ENCODE peak calls at places on chromosomes 16 and 17, in six cellular contexts. R is sigmoid colon, T is K562, U is mesenchymal stem cell, W is mesendoderm, S is PC-9. Y is an unnamed sample.

GRCh38 chr17:40515491-40516041 is 14.1 kb upstream of the TNS4 start:
- DNase-seq in R (peak; percentile 24), W (peak; percentile 89), S (no peak), U (no peak), T (no peak), Y (no peak)

GRCh38 chr16:82136956-82137818 is 32.8 kb downstream of the MPHOSPH6 start:
- DNase-seq in S (no peak), U (no peak), R (no peak), W (no peak), T (no peak), Y (no peak)

GRCh38 chr17:9028632-9029570 is 7.6 kb downstream of the NTN1 start:
- DNase-seq in T (no peak), U (no peak), W (no peak), S (no peak), R (no peak), Y (no peak)

GRCh38 chr17:38341035-38341721 is 2.6 kb downstream of the GPR179 start:
- DNase-seq in U (peak; percentile 12), S (no peak), R (peak; percentile 76), T (no peak), W (peak; percentile 66), Y (peak; percentile 33)

GRCh38 chr17:350706-351435 is 1.7 kb downstream of the RPH3AL start:
- DNase-seq in W (peak; percentile 73), R (peak; percentile 93), T (no peak), U (peak; percentile 68), S (peak; percentile 75), Y (no peak)

GRCh38 chr16:80015566-80015965 is 415.0 kb upstream of the MAF start:
- DNase-seq in T (no peak), S (peak; percentile 57), R (no peak), U (peak; percentile 28), W (no peak), Y (no peak)

GRCh38 chr16:67482260-67482924 is 955 bp downstream of the AGRP start:
- DNase-seq in R (no peak), T (no peak), U (no peak), S (no peak), W (no peak), Y (peak; percentile 81)

GRCh38 chr16:78509965-78510364 is 410.5 kb downstream of the WWOX start:
- DNase-seq in T (no peak), S (no peak), W (no peak), U (no peak), R (no peak), Y (no peak)

GRCh38 chr16:89925596-89926079 is 2.5 kb downstream of the TUBB3 start:
- DNase-seq in R (no peak), S (no peak), W (peak; percentile 58), T (no peak), U (peak; percentile 61), Y (no peak)

GRCh38 chr17:3860939-3861338 is 14.9 kb upstream of the NCBP3 start:
- DNase-seq in S (no peak), W (no peak), R (no peak), T (no peak), U (no peak), Y (no peak)

GRCh38 chr16:56610017-56610608 is 1.7 kb downstream of the MT2A start:
- DNase-seq in W (peak; percentile 32), U (peak; percentile 96), R (peak; percentile 83), T (no peak), S (peak; percentile 72), Y (peak; percentile 72)

GRCh38 chr16:12819126-12820117 is 15.7 kb upstream of the CPPED1 start:
- DNase-seq in R (peak; percentile 74), U (peak; percentile 54), S (no peak), W (peak; percentile 77), T (peak; percentile 81), Y (no peak)

GRCh38 chr17:40707720-40708119 is 4.2 kb upstream of the KRT24 start:
- DNase-seq in U (no peak), W (no peak), R (peak; percentile 74), T (no peak), S (peak; percentile 69), Y (peak; percentile 68)

GRCh38 chr17:17817552-17817947 is 19.2 kb downstream of the SREBF1 start:
- DNase-seq in T (no peak), S (no peak), U (no peak), R (no peak), W (no peak), Y (no peak)

DNA sequence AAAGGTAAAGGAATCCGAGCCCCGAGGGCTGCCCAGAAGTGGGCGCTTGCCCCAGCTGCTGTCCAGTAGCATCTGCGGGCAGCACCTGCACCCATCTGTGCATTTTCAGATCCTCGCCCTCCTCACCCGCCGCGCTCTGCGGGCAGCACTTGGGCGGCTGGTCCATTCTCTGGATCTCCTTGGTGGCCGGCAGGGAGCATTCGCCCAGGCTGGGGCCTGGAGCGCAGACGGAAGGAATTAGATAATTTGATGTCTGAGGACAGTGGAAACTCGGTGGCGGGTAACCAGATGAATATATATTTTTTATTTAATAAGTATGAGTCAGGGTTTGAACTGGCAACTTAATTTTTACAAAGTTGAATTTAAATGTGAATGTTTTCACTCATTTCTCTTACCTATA is 88.5 kb downstream of the NPIPB11 start:
- DNase-seq in S (no peak), W (no peak), T (no peak), U (peak; percentile 40), R (no peak), Y (peak; percentile 81)
- H3K27ac ChIP-seq in S (no peak overlapping the region), W (no peak overlapping the region), T (no peak overlapping the region), U (no peak overlapping the region), R (no peak overlapping the region), Y (no peak overlapping the region)

GRCh38 chr17:43010667-43011308 is 4.2 kb downstream of the IFI35 start:
- DNase-seq in S (peak; percentile 92), T (peak; percentile 38), R (no peak), W (no peak), U (no peak), Y (no peak)

GRCh38 chr17:43003542-43004172 is 2.9 kb upstream of the IFI35 start:
- DNase-seq in R (no peak), S (peak; percentile 77), T (no peak), U (no peak), W (peak; percentile 78), Y (no peak)

GRCh38 chr17:43011728-43012472 is 5.3 kb downstream of the IFI35 start:
- DNase-seq in T (no peak), U (no peak), R (no peak), S (no peak), W (no peak), Y (no peak)

DNA sequence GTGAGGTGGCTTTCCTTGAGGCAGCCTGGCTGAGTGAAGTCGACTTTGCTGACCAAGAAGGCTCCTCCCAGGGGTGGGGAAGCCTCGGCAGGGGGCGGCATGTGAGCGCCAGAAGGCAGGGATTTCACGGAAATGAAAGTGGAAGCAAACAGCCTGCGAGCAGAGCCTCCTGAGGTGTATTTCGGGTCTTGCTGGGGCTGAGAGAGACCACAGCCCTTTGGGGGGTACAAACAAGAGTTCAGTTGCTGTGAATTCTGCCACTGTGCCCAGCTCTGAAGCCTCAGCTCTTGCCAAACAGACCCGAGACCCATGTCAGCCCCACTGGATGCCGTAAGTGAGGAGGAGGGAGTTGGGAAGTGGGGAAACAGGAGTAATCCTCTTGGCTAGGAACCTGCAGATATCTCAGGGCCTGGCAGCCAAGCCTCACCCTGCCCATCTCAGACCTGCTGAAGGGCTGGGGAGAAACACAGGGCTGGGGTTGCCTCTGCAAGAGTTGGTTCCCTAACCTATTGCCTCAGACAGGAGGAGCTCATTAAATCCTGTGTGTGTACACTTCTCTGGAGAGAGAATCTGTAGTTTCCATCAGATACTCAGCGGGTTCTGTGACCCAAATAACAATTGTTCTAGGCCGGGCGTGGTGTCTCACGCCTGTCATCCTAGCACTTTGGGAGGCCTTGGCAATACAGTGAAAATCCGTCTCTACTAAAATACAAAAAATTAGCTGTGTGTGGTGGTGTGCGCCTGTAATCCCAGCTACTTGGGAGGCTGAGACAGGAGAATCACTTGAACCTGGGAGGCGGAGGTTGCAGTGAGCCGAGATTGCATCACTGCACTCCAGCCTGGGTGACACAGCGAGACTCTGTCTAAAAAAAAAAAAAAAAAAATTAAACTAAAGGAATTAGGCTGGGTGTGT is at the start of gene IFI35:
- DNase-seq in U (peak; percentile 91), T (peak; percentile 54), S (peak; percentile 73), R (peak; percentile 94), W (peak; percentile 80), Y (peak; percentile 92)
- H3K4me3 ChIP-seq in U (peak within 1 kb of the TSS; percentile 60), T (peak within 1 kb of the TSS; percentile 56), S (peak within 1 kb of the TSS; percentile 75), R (peak within 1 kb of the TSS; percentile 58), W (peak within 1 kb of the TSS; percentile 8), Y (peak within 1 kb of the TSS; percentile 67)

DNA sequence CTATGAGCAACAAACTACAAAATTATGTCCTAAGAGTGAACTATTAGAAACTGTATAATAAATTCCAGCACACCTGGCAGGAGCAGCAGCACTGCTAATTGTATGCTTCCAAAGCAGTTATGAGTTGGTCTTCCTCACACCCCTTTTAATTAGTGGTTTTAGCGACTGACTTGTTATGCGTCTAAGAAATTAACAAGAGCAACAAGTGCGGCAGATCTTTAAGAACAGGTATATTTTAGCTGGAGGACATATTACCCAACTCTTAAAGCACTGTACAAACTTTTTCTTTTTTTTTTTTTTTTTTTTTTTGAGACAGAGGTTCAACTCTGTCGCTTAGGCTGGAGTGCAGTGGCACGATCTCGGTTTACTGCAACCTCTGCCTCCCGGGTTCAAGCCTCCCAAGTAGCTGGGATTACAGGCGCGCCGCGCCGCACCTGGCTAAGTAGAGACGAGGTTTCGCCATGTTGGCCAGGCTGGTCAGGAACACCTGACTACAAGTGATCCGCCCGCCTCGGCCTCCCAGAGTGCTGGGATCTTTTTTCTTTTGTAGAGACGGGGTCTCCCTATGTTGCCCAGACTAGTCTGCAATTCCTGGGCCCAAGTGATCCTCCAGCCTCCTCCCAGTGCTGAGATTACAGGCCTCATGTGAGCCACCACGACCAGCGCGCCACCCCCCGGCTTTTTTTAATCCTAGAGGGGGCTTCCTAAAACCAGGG is 1.6 kb upstream of the FBXL20 start:
- DNase-seq in W (no peak), R (no peak), S (no peak), T (no peak), U (no peak), Y (peak; percentile 78)
- H3K4me1 ChIP-seq in W (no peaks in the 10 kb centered on the region), R (peaks cover 15% of the 10 kb centered on the region), S (peaks cover 32% of the 10 kb centered on the region), T (peaks cover 9% of the 10 kb centered on the region), U (no peaks in the 10 kb centered on the region), Y (peaks cover 32% of the 10 kb centered on the region)

GRCh38 chr16:86307518-86307903 is 202.8 kb upstream of the FOXF1 start:
- DNase-seq in W (no peak), R (peak; percentile 57), U (no peak), T (no peak), S (no peak), Y (no peak)

GRCh38 chr16:86308514-86308913 is 201.8 kb upstream of the FOXF1 start:
- DNase-seq in U (no peak), R (peak; percentile 50), W (no peak), S (no peak), T (no peak), Y (no peak)

GRCh38 chr16:86306046-86306644 is 204.2 kb upstream of the FOXF1 start:
- DNase-seq in T (no peak), W (no peak), U (peak; percentile 84), S (no peak), R (peak; percentile 40), Y (no peak)

GRCh38 chr16:86305440-86305839 is 204.9 kb upstream of the FOXF1 start:
- DNase-seq in S (no peak), W (no peak), U (peak; percentile 58), T (no peak), R (peak; percentile 62), Y (no peak)

DNA sequence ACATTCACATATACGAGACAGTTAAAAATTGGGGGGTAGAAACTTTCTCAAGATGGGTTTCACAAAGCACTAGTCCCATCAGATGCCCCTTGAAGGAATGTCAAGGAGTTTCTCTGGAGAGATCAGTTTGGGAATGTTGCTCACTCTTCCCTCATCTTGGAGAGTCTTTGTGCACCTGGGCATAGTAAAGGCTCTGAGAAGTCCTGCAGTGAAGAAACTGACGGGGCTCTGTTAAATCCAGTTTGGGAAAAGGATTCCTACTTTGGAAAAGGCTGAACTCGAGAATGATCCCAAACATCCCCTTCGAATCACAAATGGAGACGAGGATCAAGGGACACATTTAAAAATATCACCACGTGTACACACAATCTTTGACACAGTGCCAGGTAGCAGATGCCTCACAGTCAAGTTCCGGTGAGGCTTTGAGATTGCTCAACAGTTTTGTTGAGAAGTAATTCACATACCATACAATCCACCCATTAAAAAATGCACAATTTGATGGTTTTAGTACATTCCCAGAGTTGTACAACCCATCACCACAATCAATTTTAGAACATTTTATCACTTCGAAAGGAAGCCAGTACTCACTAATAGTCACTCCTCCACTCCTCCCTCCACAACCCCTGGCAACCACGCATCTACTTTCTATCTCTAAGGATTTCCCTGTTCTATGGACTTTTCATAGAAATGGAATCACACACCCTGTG is 203.4 kb upstream of the FOXF1 start:
- DNase-seq in R (peak; percentile 32), S (no peak), U (peak; percentile 79), T (no peak), W (no peak), Y (no peak)
- H3K27ac ChIP-seq in R (peak overlapping the region; percentile 94), S (no peak overlapping the region), U (no peak overlapping the region), T (no peak overlapping the region), W (no peak overlapping the region), Y (no peak overlapping the region)